ENCODE peak calls at places on chromosomes 2 and 18, in four cellular contexts. L, A, C and Q are unnamed samples.

GRCh38 chr2:171404258-171404657 is 29.5 kb downstream of the METTL8 start:
- DNase-seq in C (no peak), A (no peak), L (peak; percentile 79), Q (no peak)

GRCh38 chr2:197309369-197310231 is 980 bp downstream of the ANKRD44 start:
- DNase-seq in C (peak; percentile 41), L (no peak), A (peak; percentile 72), Q (peak; percentile 83)

GRCh38 chr2:158676295-158676694 is 118.8 kb upstream of the DAPL1 start:
- DNase-seq in L (no peak), A (no peak), C (no peak), Q (no peak)

GRCh38 chr2:203527719-203528118 is 7.4 kb downstream of the RAPH1 start:
- DNase-seq in A (no peak), L (no peak), C (no peak), Q (no peak)

GRCh38 chr2:88669371-88670214 is 21.9 kb upstream of the RPIA start:
- DNase-seq in C (peak; percentile 33), L (peak; percentile 52), A (no peak), Q (no peak)

GRCh38 chr2:241924069-241924908 is 54.8 kb downstream of the RTP5 start:
- DNase-seq in L (no peak), C (no peak), A (no peak), Q (no peak)

GRCh38 chr2:69830045-69830905 is 815 bp downstream of the GMCL1 start:
- DNase-seq in L (no peak), A (peak; percentile 73), C (peak; percentile 48), Q (peak; percentile 81)

GRCh38 chr2:104897515-104898184 is 43.7 kb downstream of the POU3F3 start:
- DNase-seq in L (peak; percentile 25), A (no peak), C (no peak), Q (no peak)

GRCh38 chr2:105714141-105714540 is 30.6 kb upstream of the NCK2 start:
- DNase-seq in C (no peak), A (no peak), L (no peak), Q (no peak)

GRCh38 chr2:8550481-8550880 is 131.4 kb upstream of the ID2 start:
- DNase-seq in C (peak; percentile 14), L (no peak), A (no peak), Q (no peak)

GRCh38 chr18:76494181-76494540 is 881 bp downstream of the ZNF516 start:
- DNase-seq in L (peak; percentile 43), A (peak; percentile 73), C (no peak), Q (no peak)

GRCh38 chr2:55418072-55418471 is 1.6 kb downstream of the CCDC88A start:
- DNase-seq in C (no peak), L (no peak), A (no peak), Q (no peak)

GRCh38 chr18:48629730-48630324 is 91.0 kb downstream of the CTIF start:
- DNase-seq in A (no peak), C (no peak), L (peak; percentile 100), Q (no peak)

GRCh38 chr2:113848758-113849460 is 41.0 kb upstream of the ACTR3 start:
- DNase-seq in A (no peak), L (peak; percentile 62), C (no peak), Q (no peak)

GRCh38 chr2:166314022-166314759 is 61.6 kb downstream of the SCN9A start:
- DNase-seq in L (peak; percentile 94), A (no peak), C (no peak), Q (no peak)

GRCh38 chr18:10726198-10727068 is 200.6 kb downstream of the NAPG start:
- DNase-seq in A (no peak), L (no peak), C (no peak), Q (peak; percentile 76)

GRCh38 chr2:221423212-221423804 is 148.8 kb downstream of the EPHA4 start:
- DNase-seq in A (no peak), C (no peak), L (no peak), Q (no peak)

GRCh38 chr2:72144746-72145657 is 2.7 kb downstream of the CYP26B1 start:
- DNase-seq in A (peak; percentile 52), C (peak; percentile 31), L (no peak), Q (peak; percentile 78)

GRCh38 chr2:61937881-61938280 is 32.4 kb downstream of the COMMD1 start:
- DNase-seq in C (no peak), L (no peak), A (no peak), Q (no peak)

GRCh38 chr2:165573534-165574461 is 104.3 kb downstream of the CSRNP3 start:
- DNase-seq in L (no peak), C (peak; percentile 38), A (peak; percentile 43), Q (no peak)

GRCh38 chr2:207879536-207879935 is 109.8 kb upstream of the FZD5 start:
- DNase-seq in L (peak; percentile 46), A (no peak), C (no peak), Q (no peak)

GRCh38 chr18:31941010-31941809 is 1.7 kb downstream of the TRAPPC8 start:
- DNase-seq in L (no peak), C (no peak), A (no peak), Q (no peak)

GRCh38 chr2:204670124-204670523 is 124.8 kb downstream of the PARD3B start:
- DNase-seq in C (peak; percentile 44), L (peak; percentile 12), A (no peak), Q (no peak)

DNA sequence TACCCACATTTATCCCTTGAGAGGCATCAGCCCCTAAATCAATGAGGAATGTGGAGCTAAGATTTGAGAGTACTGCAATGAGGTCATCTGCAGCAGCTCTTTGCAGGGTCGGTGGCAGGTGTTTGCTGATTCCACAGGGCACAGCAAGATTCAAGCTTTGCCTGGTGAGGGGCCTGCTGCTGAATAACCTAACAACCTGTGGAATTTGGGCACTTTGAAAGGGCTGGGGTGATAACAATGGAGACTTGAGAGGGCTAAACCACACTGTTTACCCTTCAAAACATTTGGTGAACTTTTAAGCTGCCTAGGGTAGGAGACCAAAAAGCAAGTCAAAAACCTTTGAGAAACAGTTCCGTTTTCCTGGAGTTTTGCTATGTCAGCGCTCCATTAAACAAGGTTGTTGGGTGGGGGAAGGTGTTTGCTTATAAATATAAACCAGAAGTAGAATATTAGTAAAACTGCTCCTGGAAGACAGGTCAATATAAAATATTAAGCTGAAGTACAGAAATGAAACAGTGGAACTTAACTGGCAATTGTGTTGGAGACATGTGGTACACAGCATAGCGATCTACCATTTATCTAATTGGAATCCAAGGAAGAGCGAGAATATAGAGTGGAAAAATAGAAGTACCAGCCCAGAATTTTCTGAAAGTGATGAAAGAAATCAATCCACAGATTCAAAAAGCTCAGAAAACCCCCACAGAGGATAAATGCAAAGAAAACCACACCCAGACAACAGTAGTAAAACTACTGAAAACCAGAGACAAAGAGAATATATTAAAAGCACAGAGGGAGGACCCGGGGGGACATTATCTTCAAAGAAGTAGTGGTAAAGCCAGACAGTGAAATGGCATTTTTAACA is 15.7 kb downstream of the COPS8 start:
- DNase-seq in C (no peak), A (no peak), L (no peak), Q (no peak)
- H3K36me3 ChIP-seq in C (peaks cover 79% of the 10 kb centered on the region), A (no peaks in the 10 kb centered on the region), L (peaks cover 9% of the 10 kb centered on the region), Q (peaks cover 16% of the 10 kb centered on the region)

DNA sequence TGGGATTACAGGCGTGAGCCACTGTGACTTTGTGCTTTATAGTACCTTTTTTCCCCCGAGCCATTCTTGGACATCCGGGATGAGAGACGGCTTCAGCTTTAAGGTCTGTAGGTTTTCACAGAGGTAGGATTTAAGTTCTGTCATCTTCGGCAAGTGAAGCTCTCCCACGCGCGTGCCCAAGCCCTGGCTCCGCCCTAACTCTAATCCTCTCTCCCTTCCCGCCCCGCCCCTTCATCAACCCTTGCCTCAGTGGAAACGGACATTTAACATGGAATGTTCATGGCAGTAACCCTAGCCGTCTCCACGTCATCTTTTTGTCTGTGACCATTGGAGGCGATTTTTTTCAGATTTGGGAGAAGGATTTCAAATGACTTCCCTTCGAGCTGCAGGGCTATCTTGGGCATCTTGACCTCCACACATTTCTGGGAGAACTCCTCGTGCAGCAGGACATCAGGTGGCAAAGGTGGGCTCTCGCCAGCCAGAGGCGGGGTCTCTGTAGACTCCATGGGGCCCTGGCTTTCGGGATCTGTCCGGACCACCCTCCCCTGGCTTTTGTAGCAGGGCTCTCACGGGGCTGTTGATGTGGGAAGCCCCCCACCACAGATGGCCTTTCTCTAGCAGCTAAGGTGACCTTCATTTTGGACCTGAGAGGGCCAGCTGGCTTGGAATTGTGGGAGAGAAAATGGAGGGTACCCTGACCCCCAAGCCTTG is 6.8 kb downstream of the COLEC11 start:
- DNase-seq in A (peak; percentile 19), L (no peak), C (no peak), Q (no peak)
- TF ChIP-seq CTCF in A (no peak), L (no peak), C (no peak), Q (no peak)

GRCh38 chr18:63302647-63303405 is 16.7 kb downstream of the BCL2 start:
- DNase-seq in C (no peak), L (no peak), A (no peak), Q (no peak)

GRCh38 chr18:63301458-63301857 is 18.1 kb downstream of the BCL2 start:
- DNase-seq in A (no peak), C (no peak), L (no peak), Q (no peak)

GRCh38 chr18:63306249-63306648 is 13.3 kb downstream of the BCL2 start:
- DNase-seq in L (no peak), A (no peak), C (no peak), Q (no peak)

GRCh38 chr18:63306819-63307554 is 12.6 kb downstream of the BCL2 start:
- DNase-seq in L (no peak), C (no peak), A (no peak), Q (no peak)

DNA sequence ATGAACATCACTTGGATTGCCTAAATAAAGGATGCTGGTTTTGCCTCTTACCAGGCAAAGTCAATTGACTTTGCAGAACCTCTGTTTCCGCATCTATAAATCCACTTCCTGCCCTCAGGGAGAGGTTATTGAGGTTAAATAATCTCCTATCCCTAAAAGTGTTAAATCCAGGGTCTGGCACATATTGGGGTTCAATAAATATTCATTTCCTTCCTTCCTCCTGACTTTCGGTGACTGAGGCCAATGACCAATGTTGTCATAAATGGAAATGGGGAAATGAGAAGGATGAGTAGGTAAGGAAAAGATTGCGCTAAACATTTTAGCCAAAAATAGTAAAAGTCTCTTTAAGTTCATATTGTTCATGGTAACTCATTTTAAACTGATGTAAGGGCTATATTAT is 16.0 kb downstream of the BCL2 start:
- DNase-seq in L (no peak), A (no peak), C (no peak), Q (no peak)
- H3K36me3 ChIP-seq in L (no peaks in the 10 kb centered on the region), A (no peaks in the 10 kb centered on the region), C (no peaks in the 10 kb centered on the region), Q (no peaks in the 10 kb centered on the region)

DNA sequence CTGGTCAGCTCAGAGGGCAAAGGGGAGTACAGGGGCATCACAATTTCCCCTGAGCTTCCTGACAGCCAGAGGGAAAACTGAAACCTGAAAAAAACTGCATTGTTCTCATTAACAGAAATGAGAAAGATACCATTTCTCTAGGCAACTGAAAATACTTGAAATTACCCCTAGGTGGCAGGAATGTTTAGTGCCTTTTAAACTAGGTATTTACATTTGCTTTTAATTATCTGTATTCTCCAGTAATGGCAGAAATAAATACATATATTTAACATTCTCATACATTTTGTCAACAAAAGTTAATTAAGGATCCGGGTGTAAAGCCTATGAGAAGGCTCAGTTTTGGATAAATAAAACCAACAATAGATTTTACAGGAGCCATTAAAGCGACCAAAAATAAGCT is 34.5 kb downstream of the RPL31 start:
- DNase-seq in C (no peak), L (peak; percentile 33), A (no peak), Q (no peak)
- TF ChIP-seq CTCF in C (peak; percentile 46), L (peak; percentile 78), A (no peak), Q (peak; percentile 48)

DNA sequence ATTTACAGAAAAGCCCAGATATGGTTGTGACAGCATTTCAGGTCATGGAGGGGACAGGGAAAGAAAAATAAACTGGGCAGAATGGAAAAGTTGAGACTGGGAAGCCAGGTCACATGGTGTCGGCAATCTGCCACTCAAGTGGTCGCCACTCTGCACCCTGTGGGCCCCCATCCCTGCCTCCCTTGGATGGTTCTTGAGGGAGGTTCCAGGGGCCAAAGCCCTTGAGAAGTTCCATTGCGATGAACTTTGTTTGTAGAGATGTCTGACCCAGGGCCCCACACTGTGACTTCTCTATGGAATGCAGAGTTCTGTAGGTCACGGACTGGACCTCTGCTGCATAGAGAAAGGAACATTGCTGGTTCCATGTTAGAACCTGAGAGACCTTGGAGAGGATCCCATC is 105.7 kb upstream of the SLC14A2 start:
- DNase-seq in C (no peak), L (no peak), A (no peak), Q (no peak)
- H3K36me3 ChIP-seq in C (no peaks in the 10 kb centered on the region), L (no peaks in the 10 kb centered on the region), A (no peaks in the 10 kb centered on the region), Q (no peaks in the 10 kb centered on the region)